ENCODE peak calls at places on chromosomes 2 and 18, in eight cellular contexts. I, X, P, W, K, B, T and A are unnamed samples. For H3K9me3, the result is how much of the 10 kb centered on the place peaks cover.

GRCh38 chr2:224142397-224143312 is 103.6 kb upstream of the SERPINE2 start:
- DNase-seq in B (no peak), I (no peak), X (no peak), T (no peak), W (no peak), K (no peak), P (no peak), A (no peak)

GRCh38 chr2:202185816-202186221 is 52.6 kb downstream of the SUMO1 start:
- DNase-seq in T (no peak), K (peak), W (no peak), X (no peak), B (no peak), I (no peak), P (no peak), A (no peak)

GRCh38 chr2:117835990-117836760 is 21.7 kb downstream of the DDX18 start:
- DNase-seq in P (peak), W (peak), T (no peak), B (no peak), X (peak), I (no peak), K (peak), A (peak)

GRCh38 chr18:51054764-51055163 is 24.8 kb downstream of the SMAD4 start:
- DNase-seq in B (no peak), T (no peak), W (no peak), K (no peak), I (no peak), P (no peak), X (no peak), A (no peak)

GRCh38 chr2:55809875-55810620 is 113.5 kb downstream of the EFEMP1 start:
- DNase-seq in P (no peak), K (peak), B (no peak), I (no peak), W (peak), T (no peak), X (no peak), A (peak)

GRCh38 chr2:10941383-10941782 is 29.6 kb downstream of the KCNF1 start:
- DNase-seq in K (no peak), X (no peak), T (no peak), W (no peak), I (no peak), P (no peak), B (no peak), A (no peak)

GRCh38 chr2:64036343-64036742 is 17.1 kb upstream of the VPS54 start:
- DNase-seq in X (no peak), I (peak), K (no peak), P (peak), B (no peak), T (no peak), W (no peak), A (no peak)

GRCh38 chr2:162086904-162087303 is 12.9 kb upstream of the DPP4 start:
- DNase-seq in X (no peak), P (no peak), B (no peak), I (no peak), W (no peak), K (no peak), T (no peak), A (no peak)

GRCh38 chr2:217449436-217449835 is 553.4 kb downstream of the TNS1 start:
- DNase-seq in I (no peak), T (no peak), P (no peak), K (no peak), B (no peak), X (no peak), W (no peak), A (no peak)

GRCh38 chr2:241636182-241636982 is 576 bp downstream of the THAP4 start:
- DNase-seq in W (no peak), K (peak), B (no peak), X (no peak), T (no peak), P (no peak), I (no peak), A (no peak)

GRCh38 chr2:239824051-239824694 is 201.0 kb downstream of the NDUFA10 start:
- DNase-seq in B (peak), X (no peak), W (no peak), K (no peak), P (no peak), I (no peak), T (peak), A (peak)

GRCh38 chr2:239331560-239331959 is 69.3 kb downstream of the HDAC4 start:
- DNase-seq in P (no peak), K (no peak), T (no peak), B (no peak), X (no peak), W (no peak), I (no peak), A (no peak)

GRCh38 chr2:2292381-2292780 is 38.7 kb downstream of the MYT1L start:
- DNase-seq in X (no peak), B (no peak), P (no peak), I (no peak), K (no peak), W (no peak), T (no peak), A (no peak)

GRCh38 chr2:108345941-108346340 is 31.8 kb upstream of the SULT1C4 start:
- DNase-seq in T (no peak), X (no peak), P (no peak), K (no peak), I (no peak), W (no peak), B (no peak), A (no peak)

GRCh38 chr2:58046335-58046584 is 346 bp upstream of the VRK2 start:
- DNase-seq in P (no peak), B (no peak), W (no peak), I (no peak), K (no peak), T (no peak), X (no peak), A (no peak)

GRCh38 chr2:112048887-112049286 is 6.2 kb upstream of the TMEM87B start:
- DNase-seq in B (no peak), W (peak), T (peak), K (no peak), I (no peak), X (no peak), P (no peak), A (no peak)

GRCh38 chr2:240213226-240213475 is 72.7 kb upstream of the OTOS start:
- DNase-seq in K (no peak), X (no peak), T (no peak), P (no peak), B (no peak), I (no peak), W (no peak), A (no peak)

GRCh38 chr2:64792310-64792709 is 138.6 kb upstream of the SERTAD2 start:
- DNase-seq in X (no peak), T (no peak), B (no peak), W (no peak), P (no peak), I (no peak), K (no peak), A (no peak)

GRCh38 chr18:59460060-59460395 is 101.0 kb upstream of the LMAN1 start:
- DNase-seq in W (no peak), B (no peak), T (no peak), X (no peak), K (no peak), P (no peak), I (no peak), A (no peak)

GRCh38 chr18:37235583-37235982 is 330.0 kb downstream of the CELF4 start:
- DNase-seq in K (no peak), B (no peak), X (no peak), W (no peak), I (no peak), T (no peak), P (no peak), A (no peak)

GRCh38 chr18:62616331-62616805 is 93.5 kb downstream of the ZCCHC2 start:
- DNase-seq in P (no peak), T (no peak), W (no peak), I (no peak), X (no peak), B (no peak), K (peak), A (no peak)

GRCh38 chr18:79400591-79401381 is 5.1 kb downstream of the NFATC1 start:
- DNase-seq in P (peak), K (no peak), T (no peak), W (no peak), B (no peak), I (peak), X (no peak), A (no peak)

GRCh38 chr2:26599387-26599786 is 41.8 kb downstream of the CIB4 start:
- DNase-seq in W (no peak), T (no peak), K (no peak), P (no peak), I (no peak), X (no peak), B (no peak), A (no peak)

GRCh38 chr2:68441179-68441993 is 25.7 kb downstream of the FBXO48 start:
- DNase-seq in B (peak), W (peak), X (peak), P (peak), K (peak), T (peak), I (peak), A (peak)

GRCh38 chr2:168185583-168186274 is 61.7 kb downstream of the STK39 start:
- DNase-seq in I (no peak), B (no peak), T (no peak), K (no peak), P (no peak), W (no peak), X (no peak), A (no peak)

GRCh38 chr2:37376421-37377186 is 32.2 kb downstream of the QPCT start:
- DNase-seq in T (peak), B (no peak), W (peak), X (no peak), P (peak), I (no peak), K (peak), A (peak)

GRCh38 chr2:85536479-85536878 is 2.5 kb upstream of the MAT2A start:
- DNase-seq in T (no peak), K (peak), W (no peak), I (no peak), P (no peak), B (no peak), X (no peak), A (no peak)

GRCh38 chr2:27115485-27115884 is 3.4 kb downstream of the CGREF1 start:
- DNase-seq in P (no peak), T (no peak), W (no peak), X (no peak), B (no peak), K (no peak), I (no peak), A (no peak)

GRCh38 chr2:37558622-37559021 is 112.8 kb downstream of the CDC42EP3 start:
- DNase-seq in I (no peak), T (no peak), P (no peak), X (no peak), K (no peak), B (no peak), W (no peak), A (peak)

GRCh38 chr2:199206536-199206935 is 251.2 kb downstream of the SATB2 start:
- DNase-seq in P (no peak), T (no peak), X (no peak), I (no peak), K (no peak), W (no peak), B (no peak), A (no peak)

GRCh38 chr2:85308951-85309555 is 18.7 kb downstream of the TGOLN2 start:
- DNase-seq in X (no peak), I (no peak), K (peak), T (no peak), P (no peak), W (no peak), B (no peak), A (peak)

GRCh38 chr18:22193466-22193865 is 24.1 kb downstream of the GATA6 start:
- DNase-seq in P (no peak), W (no peak), I (no peak), T (no peak), B (no peak), X (no peak), K (no peak), A (no peak)

GRCh38 chr2:20005891-20006470 is 6.5 kb downstream of the MATN3 start:
- DNase-seq in T (no peak), K (no peak), I (no peak), X (no peak), P (no peak), W (no peak), B (no peak), A (no peak)

GRCh38 chr2:218259099-218259921 is 1.5 kb upstream of the GPBAR1 start:
- DNase-seq in K (no peak), W (peak), X (peak), B (no peak), P (no peak), I (no peak), T (no peak), A (peak)

GRCh38 chr2:39069890-39070289 is 51.0 kb downstream of the SOS1 start:
- DNase-seq in X (no peak), T (no peak), B (no peak), P (no peak), K (no peak), I (no peak), W (no peak), A (no peak)
- H3K9me3 ChIP-seq in X (under half), T (under half), B (under half), P (under half), K (under half), I (under half), W (under half), A (under half)

GRCh38 chr2:192230864-192231453 is 36.2 kb upstream of the TMEFF2 start:
- DNase-seq in P (no peak), W (no peak), T (no peak), K (no peak), B (no peak), X (no peak), I (no peak), A (no peak)

DNA sequence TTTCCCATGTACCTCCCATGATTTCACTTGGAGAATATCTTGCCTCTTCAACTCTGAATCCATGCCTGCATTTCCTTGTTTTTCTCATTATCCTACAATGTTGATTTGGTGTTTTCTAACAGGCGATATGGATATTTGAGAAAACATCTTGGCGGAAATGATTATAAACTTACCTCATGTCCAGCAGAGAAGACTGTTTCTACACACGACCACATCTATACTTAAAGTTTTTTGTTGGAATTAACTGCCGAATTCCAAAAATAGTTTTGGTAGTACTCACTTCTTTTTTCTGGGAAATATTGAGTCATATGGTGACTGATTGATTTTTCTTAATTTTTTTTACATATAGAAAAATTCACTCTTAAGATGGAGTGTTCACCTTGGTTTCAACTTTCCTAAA is 41.4 kb upstream of the TMEFF2 start:
- DNase-seq in X (no peak), I (no peak), K (no peak), W (no peak), B (no peak), T (no peak), P (no peak), A (no peak)
- H3K9me3 ChIP-seq in X (under half), I (under half), K (under half), W (under half), B (under half), T (under half), P (under half), A (under half)

DNA sequence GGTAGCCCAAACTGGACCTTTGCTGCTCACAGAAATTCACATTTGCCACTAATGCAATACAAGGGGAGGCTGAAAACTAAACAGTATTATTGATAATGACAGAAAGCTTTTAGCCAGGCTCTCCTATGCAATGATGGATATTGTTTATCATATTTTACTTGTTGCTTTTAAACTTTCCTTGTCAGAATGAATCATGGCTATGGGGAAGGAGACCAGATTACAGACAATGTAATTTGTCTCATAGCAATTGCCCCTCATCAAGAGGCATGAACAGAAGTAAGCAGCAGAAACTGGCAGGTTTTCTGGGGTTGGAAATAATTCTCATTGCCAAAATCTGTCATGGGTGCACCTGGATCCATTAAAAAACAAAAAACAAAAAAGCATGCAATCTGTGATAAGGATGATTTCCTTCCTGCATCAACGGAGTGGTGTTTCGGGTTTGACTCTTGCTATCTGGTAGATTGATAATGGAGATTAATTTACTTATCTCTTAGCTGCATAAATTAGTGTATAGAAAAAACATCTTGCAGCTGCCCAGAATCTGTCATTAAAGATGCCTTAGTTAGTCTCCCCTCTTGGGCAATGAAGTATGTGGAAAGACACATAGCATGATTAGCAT is 419.6 kb downstream of the SOX11 start:
- DNase-seq in W (no peak), B (no peak), P (no peak), K (no peak), I (no peak), X (no peak), T (no peak), A (no peak)
- H3K9me3 ChIP-seq in W (under half), B (under half), P (under half), K (under half), I (under half), X (under half), T (under half), A (under half)

GRCh38 chr2:157504623-157505022 is 60.7 kb upstream of the CYTIP start:
- DNase-seq in K (no peak), X (no peak), T (no peak), P (no peak), B (no peak), W (no peak), I (no peak), A (no peak)
- H3K9me3 ChIP-seq in K (under half), X (under half), T (under half), P (under half), B (under half), W (under half), I (under half), A (under half)

DNA sequence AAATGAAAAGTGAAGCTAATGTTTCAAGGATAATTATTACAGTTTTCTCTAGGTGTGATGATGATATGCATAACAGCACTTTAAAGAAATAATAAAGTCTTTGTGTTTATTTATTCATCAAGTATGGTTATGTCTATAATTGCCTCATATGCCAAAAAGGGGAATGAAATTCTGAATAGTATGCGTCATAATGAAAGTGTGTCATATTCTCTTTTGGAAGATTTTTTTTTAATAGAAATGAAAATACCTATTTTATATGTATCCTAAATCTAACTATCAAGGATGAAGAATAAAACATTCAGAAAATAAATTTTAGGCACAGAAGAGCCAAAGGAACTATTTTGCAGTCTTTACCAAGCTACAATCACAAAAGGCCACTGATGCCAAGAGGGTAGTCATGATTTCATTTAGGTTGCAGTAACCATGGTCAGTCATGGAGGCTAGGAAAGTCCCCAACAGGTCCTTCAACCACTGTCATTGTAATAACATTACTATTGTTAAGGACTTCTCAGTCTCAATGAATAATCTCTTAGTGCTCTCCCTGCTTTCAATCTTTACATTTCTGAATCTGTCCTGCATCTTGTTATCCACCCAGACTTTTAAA is 712.5 kb downstream of the DCDC2C start:
- DNase-seq in X (no peak), T (no peak), W (no peak), P (no peak), B (no peak), K (no peak), I (no peak), A (no peak)
- H3K9me3 ChIP-seq in X (under half), T (under half), W (under half), P (under half), B (under half), K (under half), I (under half), A (under half)

DNA sequence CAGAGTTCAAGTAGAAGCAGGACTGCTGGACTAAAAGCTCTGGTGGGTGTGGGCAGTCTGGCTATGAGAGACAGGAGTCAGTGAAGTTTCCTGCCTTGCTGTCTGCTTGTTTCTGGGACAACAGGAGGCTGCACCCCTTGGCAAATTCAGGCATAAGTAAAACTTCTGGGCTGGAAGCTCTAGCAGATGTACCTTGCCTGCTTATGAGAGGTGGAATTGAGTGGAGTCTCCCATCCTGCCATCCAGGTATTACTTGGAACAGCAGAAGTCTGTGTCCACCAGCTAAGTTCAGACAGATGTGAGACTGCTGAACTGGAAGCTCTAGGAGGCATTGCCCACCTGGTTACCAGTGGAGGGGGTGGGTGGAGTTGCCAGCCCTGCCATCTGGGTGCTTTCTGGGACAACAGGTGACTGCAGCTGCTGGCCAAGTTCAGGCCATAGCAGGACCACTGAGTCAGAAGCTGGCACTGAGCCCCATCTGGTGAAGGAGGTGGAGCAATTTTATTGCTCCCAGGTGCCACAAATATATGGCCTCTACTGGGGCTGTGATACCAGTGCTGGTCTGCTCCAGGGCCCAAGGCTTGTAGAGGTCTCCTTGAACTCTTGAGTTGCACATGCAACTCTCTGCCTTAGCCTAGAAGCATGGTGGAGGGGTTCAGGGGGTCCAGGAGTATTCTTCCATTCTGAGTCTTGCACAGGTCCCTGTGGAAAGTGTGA is 199.4 kb upstream of the FN1 start:
- DNase-seq in P (no peak), K (no peak), T (no peak), I (no peak), X (no peak), W (no peak), B (no peak), A (no peak)
- H3K9me3 ChIP-seq in P (under half), K (under half), T (under half), I (under half), X (under half), W (under half), B (under half), A (under half)

DNA sequence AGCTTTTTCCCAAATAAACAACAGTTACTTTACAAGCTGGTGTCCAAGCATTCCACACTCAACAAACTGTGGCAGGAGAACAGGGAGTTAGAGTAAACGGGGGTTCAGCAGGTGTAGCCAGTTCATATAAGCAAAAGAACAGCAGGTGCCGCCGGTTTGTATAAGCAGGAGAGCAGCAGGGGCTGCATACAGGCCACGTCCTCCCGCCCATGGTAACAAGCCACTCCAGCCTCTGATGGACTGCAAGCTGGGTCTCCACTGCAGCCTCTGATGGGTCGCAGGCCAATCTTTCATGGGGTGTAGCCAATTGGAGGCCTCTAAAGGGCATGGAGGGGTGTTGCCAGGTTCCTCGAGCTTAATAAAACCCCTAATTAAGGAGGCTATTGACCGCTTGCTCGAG is 189.3 kb downstream of the ANKRD30B start:
- DNase-seq in K (no peak), P (no peak), B (no peak), I (no peak), W (no peak), T (no peak), X (no peak), A (no peak)
- H3K9me3 ChIP-seq in K (under half), P (under half), B (under half), I (under half), W (under half), T (under half), X (under half), A (under half)